ENCODE peak calls at places on chromosomes 4 and X, in five cellular contexts. One of them, this sample, is unnamed. For H3K4me1, the result is how much of the 10 kb centered on the place peaks cover.

GRCh38 chr4:8537041-8537461 is 43.1 kb upstream of the GPR78 start:
- DNase-seq in transverse colon: peak
- DNase-seq in SK-N-SH: no peak
- DNase-seq in endothelial cell of umbilical vein: peak
- DNase-seq in K562: no peak
- DNase-seq in this sample: peak

GRCh38 chrX:46574941-46575381 is 1.4 kb downstream of the CHST7 start:
- DNase-seq in SK-N-SH: peak
- DNase-seq in endothelial cell of umbilical vein: peak
- DNase-seq in K562: no peak
- DNase-seq in transverse colon: no peak
- DNase-seq in this sample: no peak

GRCh38 chrX:153726286-153727107 is 1.8 kb downstream of the ABCD1 start:
- DNase-seq in K562: peak
- DNase-seq in endothelial cell of umbilical vein: peak
- DNase-seq in SK-N-SH: peak
- DNase-seq in transverse colon: peak
- DNase-seq in this sample: no peak

GRCh38 chrX:44891642-44892041 is 18.7 kb downstream of the KDM6A start:
- DNase-seq in K562: no peak
- DNase-seq in transverse colon: no peak
- DNase-seq in SK-N-SH: no peak
- DNase-seq in endothelial cell of umbilical vein: no peak
- DNase-seq in this sample: no peak

GRCh38 chrX:28498658-28499057 is 88.6 kb upstream of the IL1RAPL1 start:
- DNase-seq in transverse colon: no peak
- DNase-seq in endothelial cell of umbilical vein: peak
- DNase-seq in K562: no peak
- DNase-seq in SK-N-SH: no peak
- DNase-seq in this sample: no peak

GRCh38 chr4:109009909-109010308 is 247.1 kb upstream of the ETNPPL start:
- DNase-seq in transverse colon: no peak
- DNase-seq in SK-N-SH: peak
- DNase-seq in K562: no peak
- DNase-seq in endothelial cell of umbilical vein: no peak
- DNase-seq in this sample: no peak

GRCh38 chrX:10415704-10416001 is 204.7 kb downstream of the MID1 start:
- DNase-seq in endothelial cell of umbilical vein: no peak
- DNase-seq in SK-N-SH: no peak
- DNase-seq in transverse colon: no peak
- DNase-seq in K562: no peak
- DNase-seq in this sample: no peak

GRCh38 chr4:6448476-6449170 is 23.8 kb downstream of the PPP2R2C start:
- DNase-seq in SK-N-SH: no peak
- DNase-seq in K562: no peak
- DNase-seq in transverse colon: no peak
- DNase-seq in endothelial cell of umbilical vein: no peak
- DNase-seq in this sample: no peak

GRCh38 chr4:26987191-26987590 is 126.5 kb downstream of the STIM2 start:
- DNase-seq in K562: no peak
- DNase-seq in SK-N-SH: no peak
- DNase-seq in endothelial cell of umbilical vein: no peak
- DNase-seq in transverse colon: no peak
- DNase-seq in this sample: no peak

GRCh38 chr4:10944321-10944720 is 259.8 kb upstream of the CLNK start:
- DNase-seq in transverse colon: no peak
- DNase-seq in K562: no peak
- DNase-seq in endothelial cell of umbilical vein: no peak
- DNase-seq in SK-N-SH: no peak
- DNase-seq in this sample: no peak

GRCh38 chr4:14168919-14169318 is 541.4 kb upstream of the BOD1L1 start:
- DNase-seq in SK-N-SH: peak
- DNase-seq in endothelial cell of umbilical vein: peak
- DNase-seq in K562: no peak
- DNase-seq in transverse colon: peak
- DNase-seq in this sample: peak

GRCh38 chrX:10288400-10288799 is 131.6 kb downstream of the CLCN4 start:
- DNase-seq in endothelial cell of umbilical vein: no peak
- DNase-seq in K562: no peak
- DNase-seq in transverse colon: no peak
- DNase-seq in SK-N-SH: no peak
- DNase-seq in this sample: no peak

GRCh38 chr4:126779446-126780166 is 853.2 kb upstream of the INTU start:
- DNase-seq in K562: peak
- DNase-seq in endothelial cell of umbilical vein: no peak
- DNase-seq in transverse colon: no peak
- DNase-seq in SK-N-SH: no peak
- DNase-seq in this sample: no peak

GRCh38 chrX:153400146-153401132 is 711 bp downstream of the PNMA6E start:
- DNase-seq in transverse colon: peak
- DNase-seq in K562: peak
- DNase-seq in endothelial cell of umbilical vein: peak
- DNase-seq in SK-N-SH: peak
- DNase-seq in this sample: no peak

GRCh38 chr4:25888781-25889180 is 25.2 kb upstream of the SMIM20 start:
- DNase-seq in transverse colon: no peak
- DNase-seq in endothelial cell of umbilical vein: no peak
- DNase-seq in K562: no peak
- DNase-seq in SK-N-SH: no peak
- DNase-seq in this sample: no peak

GRCh38 chr4:17097369-17097768 is 198.9 kb upstream of the LDB2 start:
- DNase-seq in endothelial cell of umbilical vein: no peak
- DNase-seq in K562: no peak
- DNase-seq in transverse colon: no peak
- DNase-seq in SK-N-SH: no peak
- DNase-seq in this sample: no peak

GRCh38 chrX:122421434-122422121 is 762.5 kb upstream of the GRIA3 start:
- DNase-seq in endothelial cell of umbilical vein: no peak
- DNase-seq in K562: no peak
- DNase-seq in SK-N-SH: no peak
- DNase-seq in transverse colon: no peak
- DNase-seq in this sample: no peak

GRCh38 chr4:186485621-186486062 is 69.7 kb downstream of the MTNR1A start:
- DNase-seq in K562: no peak
- DNase-seq in transverse colon: no peak
- DNase-seq in SK-N-SH: peak
- DNase-seq in endothelial cell of umbilical vein: no peak
- DNase-seq in this sample: no peak

GRCh38 chrX:40109288-40110008 is 11.7 kb upstream of the BCOR start:
- DNase-seq in endothelial cell of umbilical vein: peak
- DNase-seq in K562: peak
- DNase-seq in SK-N-SH: peak
- DNase-seq in transverse colon: peak
- DNase-seq in this sample: no peak

GRCh38 chrX:30957753-30958152 is 68.7 kb upstream of the TAB3 start:
- DNase-seq in SK-N-SH: no peak
- DNase-seq in transverse colon: no peak
- DNase-seq in K562: no peak
- DNase-seq in endothelial cell of umbilical vein: no peak
- DNase-seq in this sample: no peak

GRCh38 chr4:140186651-140187315 is 32.8 kb upstream of the MAML3 start:
- DNase-seq in transverse colon: peak
- DNase-seq in endothelial cell of umbilical vein: peak
- DNase-seq in K562: no peak
- DNase-seq in SK-N-SH: no peak
- DNase-seq in this sample: peak

GRCh38 chr4:1378559-1379231 is 27.5 kb downstream of the NKX1-1 start:
- DNase-seq in transverse colon: no peak
- DNase-seq in endothelial cell of umbilical vein: no peak
- DNase-seq in K562: no peak
- DNase-seq in SK-N-SH: no peak
- DNase-seq in this sample: no peak

GRCh38 chr4:171956678-171957077 is 143.5 kb downstream of the GALNTL6 start:
- DNase-seq in transverse colon: no peak
- DNase-seq in SK-N-SH: no peak
- DNase-seq in K562: no peak
- DNase-seq in endothelial cell of umbilical vein: no peak
- DNase-seq in this sample: no peak

GRCh38 chr4:8314691-8315255 is 45.2 kb downstream of the HTRA3 start:
- DNase-seq in transverse colon: no peak
- DNase-seq in K562: no peak
- DNase-seq in SK-N-SH: no peak
- DNase-seq in endothelial cell of umbilical vein: no peak
- DNase-seq in this sample: no peak

GRCh38 chrX:139930923-139931645 is 1.8 kb downstream of the ATP11C start:
- DNase-seq in SK-N-SH: peak
- DNase-seq in K562: peak
- DNase-seq in transverse colon: peak
- DNase-seq in endothelial cell of umbilical vein: peak
- DNase-seq in this sample: no peak

GRCh38 chr4:40289366-40290188 is 45.6 kb upstream of the CHRNA9 start:
- DNase-seq in endothelial cell of umbilical vein: no peak
- DNase-seq in SK-N-SH: no peak
- DNase-seq in K562: no peak
- DNase-seq in transverse colon: no peak
- DNase-seq in this sample: no peak

GRCh38 chr4:183747931-183748664 is 89.0 kb downstream of the TRAPPC11 start:
- DNase-seq in K562: no peak
- DNase-seq in SK-N-SH: peak
- DNase-seq in endothelial cell of umbilical vein: peak
- DNase-seq in transverse colon: peak
- DNase-seq in this sample: no peak

GRCh38 chr4:102585329-102585728 is 84.2 kb downstream of the NFKB1 start:
- DNase-seq in endothelial cell of umbilical vein: no peak
- DNase-seq in K562: no peak
- DNase-seq in SK-N-SH: no peak
- DNase-seq in transverse colon: no peak
- DNase-seq in this sample: no peak

GRCh38 chr4:17317526-17317925 is 194.4 kb downstream of the QDPR start:
- DNase-seq in SK-N-SH: no peak
- DNase-seq in K562: no peak
- DNase-seq in transverse colon: no peak
- DNase-seq in endothelial cell of umbilical vein: no peak
- DNase-seq in this sample: no peak

GRCh38 chrX:18672008-18672407 is at the start of gene RS1:
- DNase-seq in endothelial cell of umbilical vein: no peak
- DNase-seq in SK-N-SH: no peak
- DNase-seq in transverse colon: no peak
- DNase-seq in K562: no peak
- DNase-seq in this sample: no peak

GRCh38 chr4:95694411-95694810 is 145.5 kb upstream of the PDHA2 start:
- DNase-seq in SK-N-SH: no peak
- DNase-seq in K562: no peak
- DNase-seq in transverse colon: no peak
- DNase-seq in endothelial cell of umbilical vein: peak
- DNase-seq in this sample: no peak

GRCh38 chr4:13797061-13797460 is 169.5 kb upstream of the BOD1L1 start:
- DNase-seq in transverse colon: no peak
- DNase-seq in K562: no peak
- DNase-seq in SK-N-SH: no peak
- DNase-seq in endothelial cell of umbilical vein: no peak
- DNase-seq in this sample: no peak

GRCh38 chr4:123398803-123399637 is 2.4 kb downstream of the SPRY1 start:
- DNase-seq in transverse colon: peak
- DNase-seq in endothelial cell of umbilical vein: peak
- DNase-seq in K562: no peak
- DNase-seq in SK-N-SH: peak
- DNase-seq in this sample: no peak
- TF ChIP-seq POLR2AphosphoS5 in transverse colon: peak
- TF ChIP-seq POLR2AphosphoS5 in endothelial cell of umbilical vein: no peak
- TF ChIP-seq POLR2AphosphoS5 in K562: no peak
- TF ChIP-seq POLR2AphosphoS5 in SK-N-SH: no peak
- TF ChIP-seq POLR2AphosphoS5 in this sample: no peak

DNA sequence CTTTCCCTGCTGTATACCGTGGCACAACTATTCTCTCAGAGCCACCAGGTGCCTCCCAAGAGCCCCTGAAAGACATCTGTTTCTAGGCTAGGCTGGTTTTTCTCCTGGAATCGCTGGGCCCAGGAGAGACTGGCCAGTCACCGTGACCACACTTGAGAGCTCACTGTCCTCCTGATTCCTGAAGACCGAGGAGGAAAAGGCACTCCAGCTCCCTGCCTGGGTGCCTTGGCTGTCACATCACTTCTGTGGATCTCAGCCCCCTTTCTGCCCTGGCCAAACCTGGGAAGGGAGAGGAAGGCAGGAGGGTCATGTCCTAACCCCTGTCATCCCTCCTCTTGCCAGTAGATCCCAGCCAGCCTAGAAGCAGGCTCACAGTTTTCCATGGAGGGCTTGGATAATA is 54.7 kb upstream of the LAS1L start:
- DNase-seq in K562: no peak
- DNase-seq in endothelial cell of umbilical vein: no peak
- DNase-seq in transverse colon: no peak
- DNase-seq in SK-N-SH: no peak
- DNase-seq in this sample: no peak
- TF ChIP-seq CTCF in K562: peak
- TF ChIP-seq CTCF in endothelial cell of umbilical vein: no peak
- TF ChIP-seq CTCF in transverse colon: no peak
- TF ChIP-seq CTCF in SK-N-SH: no peak
- TF ChIP-seq CTCF in this sample: no peak

DNA sequence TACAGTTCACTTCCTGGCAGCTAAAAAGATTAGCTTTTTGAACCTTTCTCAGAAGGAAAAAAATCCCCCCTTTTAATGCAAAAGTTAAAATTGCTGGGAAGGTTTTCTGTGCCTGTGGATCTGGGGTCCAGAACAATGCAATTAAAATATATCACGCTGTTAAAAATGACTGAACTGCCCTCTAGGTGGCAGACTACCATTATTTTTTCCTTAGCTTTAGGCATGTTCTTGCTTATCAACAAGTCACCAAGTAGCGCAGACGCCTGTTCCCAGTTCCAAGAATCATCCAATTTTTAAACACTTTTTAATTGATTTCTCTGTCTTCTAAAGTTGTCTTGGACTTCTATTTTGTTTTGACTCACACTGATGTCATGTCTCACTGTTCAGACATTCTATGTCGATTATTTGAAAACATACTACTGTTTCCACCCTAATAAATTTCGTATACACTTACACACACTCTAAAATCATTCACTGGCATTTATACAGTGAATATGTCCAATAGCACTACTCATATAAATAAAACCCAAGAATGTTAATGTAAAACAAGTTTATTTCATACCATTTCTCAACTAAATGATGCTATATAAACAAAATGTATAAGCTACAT is 661.6 kb downstream of the RAPGEF2 start:
- DNase-seq in K562: peak
- DNase-seq in SK-N-SH: peak
- DNase-seq in endothelial cell of umbilical vein: peak
- DNase-seq in transverse colon: no peak
- DNase-seq in this sample: no peak
- H3K4me1 ChIP-seq in K562: under half
- H3K4me1 ChIP-seq in SK-N-SH: under half
- H3K4me1 ChIP-seq in endothelial cell of umbilical vein: under half
- H3K4me1 ChIP-seq in transverse colon: under half
- H3K4me1 ChIP-seq in this sample: under half

GRCh38 chrX:2500681-2501151 is at the start of the genes DHRSX and ZBED1:
- DNase-seq in transverse colon: peak
- DNase-seq in SK-N-SH: peak
- DNase-seq in endothelial cell of umbilical vein: no peak
- DNase-seq in K562: peak
- DNase-seq in this sample: no peak

GRCh38 chrX:2499507-2499906 is 1.3 kb downstream of the DHRSX start:
- DNase-seq in SK-N-SH: no peak
- DNase-seq in K562: no peak
- DNase-seq in transverse colon: no peak
- DNase-seq in endothelial cell of umbilical vein: no peak
- DNase-seq in this sample: no peak

GRCh38 chrX:2498781-2499302 is 1.9 kb downstream of the DHRSX start:
- DNase-seq in endothelial cell of umbilical vein: peak
- DNase-seq in K562: no peak
- DNase-seq in SK-N-SH: no peak
- DNase-seq in transverse colon: peak
- DNase-seq in this sample: no peak

GRCh38 chrX:2501246-2502102 is 698 bp upstream of the DHRSX start:
- DNase-seq in endothelial cell of umbilical vein: no peak
- DNase-seq in SK-N-SH: no peak
- DNase-seq in K562: no peak
- DNase-seq in transverse colon: no peak
- DNase-seq in this sample: no peak

GRCh38 chrX:2500091-2500680 is 590 bp downstream of the DHRSX start:
- DNase-seq in endothelial cell of umbilical vein: peak
- DNase-seq in SK-N-SH: peak
- DNase-seq in K562: peak
- DNase-seq in transverse colon: peak
- DNase-seq in this sample: no peak
- TF ChIP-seq POLR2AphosphoS5 in endothelial cell of umbilical vein: no peak
- TF ChIP-seq POLR2AphosphoS5 in SK-N-SH: no peak
- TF ChIP-seq POLR2AphosphoS5 in K562: no peak
- TF ChIP-seq POLR2AphosphoS5 in transverse colon: no peak
- TF ChIP-seq POLR2AphosphoS5 in this sample: no peak

This sample was measured in Panc1.